ENCODE peak calls at places on chromosomes 5 and 9, in nine cellular contexts. C is A673; O is OCI-LY7; Y is CD4-positive, alpha-beta T cell; V is GM12878; H is left lung; E is right cardiac atrium; G is coronary artery; N is CD4-positive, alpha-beta memory T cell. T is an unnamed sample.

GRCh38 chr9:119974026-119974425 is 604.8 kb upstream of the BRINP1 start:
- DNase-seq in C (no peak), O (no peak), Y (no peak), V (no peak), H (no peak), E (no peak), G (no peak), N (no peak), T (no peak)

GRCh38 chr9:22452415-22453010 is 5.9 kb downstream of the DMRTA1 start:
- DNase-seq in C (peak; percentile 40), O (peak; percentile 53), Y (peak; percentile 46), V (no peak), H (no peak), E (peak; percentile 35), G (no peak), N (peak; percentile 35), T (peak; percentile 53)

GRCh38 chr9:130948266-130948665 is 9.2 kb upstream of the FIBCD1 start:
- DNase-seq in C (no peak), O (no peak), Y (no peak), V (no peak), H (no peak), E (no peak), G (no peak), N (no peak), T (no peak)

GRCh38 chr9:124344291-124345050 is 70.8 kb downstream of the PSMB7 start:
- DNase-seq in C (no peak), O (no peak), Y (no peak), V (no peak), H (peak; percentile 73), E (peak; percentile 7), G (no peak), N (no peak), T (no peak)

GRCh38 chr9:122941560-122942234 is 877 bp downstream of the RABGAP1 start:
- DNase-seq in C (no peak), O (no peak), Y (no peak), V (no peak), H (no peak), E (no peak), G (no peak), N (no peak), T (no peak)

GRCh38 chr5:31531543-31531887 is 378 bp downstream of the DROSHA start:
- DNase-seq in C (peak; percentile 33), O (peak; percentile 37), Y (no peak), V (no peak), H (peak; percentile 83), E (peak; percentile 16), G (no peak), N (no peak), T (peak; percentile 30)

GRCh38 chr9:89635816-89636215 is 31.0 kb downstream of the GADD45G start:
- DNase-seq in C (no peak), O (no peak), Y (no peak), V (no peak), H (no peak), E (no peak), G (no peak), N (no peak), T (no peak)

GRCh38 chr9:80899208-80899607 is 790.1 kb downstream of the TLE1 start:
- DNase-seq in C (no peak), O (no peak), Y (no peak), V (no peak), H (no peak), E (no peak), G (no peak), N (no peak), T (no peak)

GRCh38 chr5:158272409-158272808 is 413.5 kb upstream of the CLINT1 start:
- DNase-seq in C (no peak), O (no peak), Y (no peak), V (no peak), H (no peak), E (no peak), G (no peak), N (no peak), T (no peak)

GRCh38 chr5:180313677-180314076 is 21.8 kb upstream of the MAPK9 start:
- DNase-seq in C (no peak), O (no peak), Y (peak; percentile 65), V (no peak), H (peak; percentile 94), E (no peak), G (no peak), N (peak; percentile 57), T (no peak)

GRCh38 chr5:171914939-171915338 is 91.5 kb downstream of the FBXW11 start:
- DNase-seq in C (peak; percentile 18), O (no peak), Y (no peak), V (no peak), H (no peak), E (no peak), G (no peak), N (no peak), T (no peak)

GRCh38 chr5:55303238-55303690 is 4.2 kb downstream of the DHX29 start:
- DNase-seq in C (no peak), O (no peak), Y (no peak), V (no peak), H (no peak), E (no peak), G (no peak), N (no peak), T (peak; percentile 19)

GRCh38 chr5:136006164-136006563 is 22.6 kb upstream of the TGFBI start:
- DNase-seq in C (no peak), O (no peak), Y (no peak), V (no peak), H (no peak), E (no peak), G (no peak), N (no peak), T (no peak)

GRCh38 chr5:147510885-147511284 is 1.0 kb upstream of the DPYSL3 start:
- DNase-seq in C (no peak), O (no peak), Y (no peak), V (no peak), H (no peak), E (no peak), G (no peak), N (no peak), T (no peak)

GRCh38 chr5:169164481-169164925 is 136.4 kb downstream of the SLIT3 start:
- DNase-seq in C (no peak), O (no peak), Y (no peak), V (no peak), H (no peak), E (peak; percentile 27), G (no peak), N (no peak), T (no peak)

GRCh38 chr9:136578915-136579637 is 33.2 kb upstream of the NOTCH1 start:
- DNase-seq in C (peak; percentile 32), O (peak; percentile 21), Y (no peak), V (no peak), H (peak; percentile 65), E (peak; percentile 57), G (no peak), N (no peak), T (no peak)

GRCh38 chr5:102036927-102037326 is 259.2 kb downstream of the SLCO4C1 start:
- DNase-seq in C (no peak), O (no peak), Y (no peak), V (no peak), H (peak; percentile 6), E (no peak), G (no peak), N (no peak), T (peak; percentile 21)

DNA sequence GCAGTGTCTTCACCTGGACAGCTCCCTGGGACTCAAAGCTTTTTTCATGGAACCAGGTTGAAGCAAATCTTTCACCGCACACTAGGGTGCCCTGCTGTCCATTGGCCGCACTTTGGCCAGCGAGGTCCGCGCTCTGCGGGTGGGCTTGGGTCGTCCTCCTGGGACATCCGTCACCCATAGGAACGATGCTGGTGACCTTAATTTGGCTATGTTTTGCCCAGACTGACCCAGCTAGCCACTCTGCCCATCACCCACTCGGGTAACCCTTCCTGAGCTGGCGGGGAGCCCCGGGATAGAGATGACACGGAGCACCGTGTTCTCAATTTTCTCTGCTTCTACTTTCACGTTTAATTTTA is 25.9 kb downstream of the ZDHHC11B start:
- DNase-seq in C (no peak), O (no peak), Y (peak; percentile 32), V (no peak), H (peak; percentile 68), E (no peak), G (peak; percentile 47), N (no peak), T (no peak)
- H3K27ac ChIP-seq in C (no peak overlapping the region), O (no peak overlapping the region), Y (no peak overlapping the region), V (no peak overlapping the region), H (peak overlapping the region; percentile 56), E (peak overlapping the region; percentile 10), G (no peak overlapping the region), N (peak overlapping the region; percentile 65), T (no peak overlapping the region)

GRCh38 chr9:129676970-129677369 is 11.5 kb downstream of the PRRX2 start:
- DNase-seq in C (no peak), O (no peak), Y (no peak), V (no peak), H (no peak), E (peak; percentile 62), G (no peak), N (no peak), T (no peak)
- H3K27ac ChIP-seq in C (no peak overlapping the region), O (no peak overlapping the region), Y (no peak overlapping the region), V (no peak overlapping the region), H (no peak overlapping the region), E (no peak overlapping the region), G (no peak overlapping the region), N (no peak overlapping the region), T (no peak overlapping the region)

DNA sequence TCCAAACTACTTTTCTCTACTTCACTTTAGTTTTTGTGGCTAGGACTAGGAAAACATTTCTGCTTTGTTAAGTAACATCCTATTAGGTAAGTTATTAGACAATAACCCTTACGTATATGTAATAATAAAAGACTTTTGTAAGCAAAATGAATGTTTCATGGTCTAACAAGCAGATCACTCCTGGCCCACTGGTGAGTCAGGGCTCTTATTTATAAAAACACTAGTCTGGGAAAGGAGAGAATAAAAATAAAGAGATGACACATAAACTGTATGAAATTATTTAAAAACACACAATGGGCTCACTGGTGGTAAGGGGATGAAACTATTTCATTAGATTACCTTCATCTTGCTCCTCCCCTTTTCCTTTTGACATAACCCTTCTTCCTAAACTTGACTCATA is 2212.2 kb upstream of the ACO1 start:
- DNase-seq in C (no peak), O (no peak), Y (no peak), V (no peak), H (no peak), E (no peak), G (no peak), N (no peak), T (no peak)
- H3K27ac ChIP-seq in C (no peak overlapping the region), O (no peak overlapping the region), Y (no peak overlapping the region), V (no peak overlapping the region), H (no peak overlapping the region), E (no peak overlapping the region), G (no peak overlapping the region), N (no peak overlapping the region), T (no peak overlapping the region)

DNA sequence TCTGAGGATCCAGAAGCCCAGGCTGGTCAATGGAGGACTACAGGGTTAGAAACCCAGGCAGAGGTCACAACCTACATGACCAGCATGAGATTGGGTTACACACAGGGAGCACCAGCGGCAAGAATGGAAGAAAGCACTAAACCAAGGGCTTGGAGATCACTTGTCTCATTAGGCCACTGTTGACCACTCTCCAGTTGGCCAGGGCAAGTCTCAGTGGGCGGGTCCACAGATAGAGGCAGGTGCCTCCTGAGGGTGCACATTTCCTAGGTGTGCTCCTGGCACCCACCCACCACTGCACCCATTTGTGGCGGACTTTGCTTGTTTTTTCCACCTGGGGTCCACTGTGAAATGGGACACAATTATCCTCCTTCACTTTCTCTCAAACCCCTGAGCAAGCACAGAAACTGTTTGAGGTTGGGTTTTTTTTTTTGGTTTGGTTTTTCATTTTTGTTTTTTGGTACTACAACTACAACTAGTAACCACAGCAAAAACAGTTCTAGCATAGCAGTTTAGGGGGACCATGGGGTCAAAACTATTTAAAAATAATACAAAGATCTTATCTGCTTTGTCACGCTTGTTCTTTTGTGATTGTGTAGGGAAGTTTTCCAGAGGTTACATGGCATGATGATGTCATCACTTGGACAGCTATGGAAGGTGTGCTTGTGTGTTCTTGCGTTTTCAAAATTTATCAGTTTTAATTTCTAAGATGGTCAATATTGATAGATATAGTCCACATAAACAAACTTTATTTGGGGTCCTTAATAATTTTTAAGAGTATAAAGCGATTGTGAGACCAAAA is 6.1 kb downstream of the NPR2 start:
- DNase-seq in C (no peak), O (no peak), Y (no peak), V (no peak), H (no peak), E (no peak), G (no peak), N (no peak), T (no peak)
- H3K27ac ChIP-seq in C (no peak overlapping the region), O (no peak overlapping the region), Y (no peak overlapping the region), V (no peak overlapping the region), H (no peak overlapping the region), E (no peak overlapping the region), G (no peak overlapping the region), N (no peak overlapping the region), T (no peak overlapping the region)